ENCODE peak calls at places on chromosomes 6 and 20, in five cellular contexts. C is A549, U is stomach, A is ovary, J is GM12878. E is an unnamed sample.

GRCh38 chr6:119025793-119026192 is 52.7 kb downstream of the FAM184A start:
- DNase-seq in A (no peak), C (no peak), U (no peak), J (no peak), E (no peak)

GRCh38 chr20:45070932-45071632 is 29.8 kb downstream of the KCNS1 start:
- DNase-seq in C (no peak), A (no peak), U (no peak), J (no peak), E (no peak)

GRCh38 chr20:41408131-41408789 is 41.6 kb upstream of the EMILIN3 start:
- DNase-seq in J (peak), C (no peak), A (no peak), U (no peak), E (no peak)

GRCh38 chr6:41334482-41335023 is 855 bp upstream of the NCR2 start:
- DNase-seq in A (no peak), C (no peak), J (no peak), U (no peak), E (no peak)

GRCh38 chr6:35919085-35919826 is 1.6 kb downstream of the SRPK1 start:
- DNase-seq in U (no peak), A (no peak), C (peak), J (no peak), E (no peak)

GRCh38 chr6:130377911-130378310 is 12.1 kb downstream of the TMEM200A start:
- DNase-seq in C (no peak), J (no peak), U (no peak), A (no peak), E (no peak)

GRCh38 chr20:58990651-58991445 is 9.8 kb downstream of the NELFCD start:
- DNase-seq in J (no peak), U (no peak), C (no peak), A (no peak), E (peak)

GRCh38 chr6:24093381-24093780 is 32.6 kb upstream of the NRSN1 start:
- DNase-seq in C (no peak), U (no peak), A (no peak), J (no peak), E (no peak)

GRCh38 chr6:44002591-44003344 is 124.5 kb downstream of the MRPL14 start:
- DNase-seq in C (peak), U (peak), J (no peak), A (peak), E (no peak)

GRCh38 chr6:56714982-56715456 is 72.3 kb upstream of the DST start:
- DNase-seq in J (no peak), U (no peak), A (no peak), C (peak), E (no peak)

DNA sequence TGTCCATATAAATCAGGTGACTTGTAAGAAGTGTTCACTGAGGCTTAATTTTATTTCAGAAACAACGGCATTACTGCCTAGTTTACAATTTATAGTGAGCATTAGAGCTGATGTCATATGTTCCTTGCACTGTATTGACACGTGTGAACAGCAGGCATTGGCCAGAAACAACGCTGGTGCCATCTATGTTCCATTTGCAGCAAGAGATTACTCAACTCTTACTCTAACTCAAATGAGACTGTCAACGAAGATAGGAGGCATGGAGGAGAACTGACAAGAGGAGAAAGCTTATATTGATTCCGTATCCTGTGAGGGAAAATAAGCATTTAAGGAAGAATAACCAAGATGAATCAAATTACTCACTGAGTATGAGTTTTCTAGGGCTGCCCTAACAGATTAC is 48.4 kb downstream of the MTFR2 start:
- DNase-seq in J (no peak), C (peak), U (no peak), A (no peak), E (no peak)
- TF ChIP-seq EP300 in J (no peak), C (no peak), U (no peak), A (no peak), E (no peak)

DNA sequence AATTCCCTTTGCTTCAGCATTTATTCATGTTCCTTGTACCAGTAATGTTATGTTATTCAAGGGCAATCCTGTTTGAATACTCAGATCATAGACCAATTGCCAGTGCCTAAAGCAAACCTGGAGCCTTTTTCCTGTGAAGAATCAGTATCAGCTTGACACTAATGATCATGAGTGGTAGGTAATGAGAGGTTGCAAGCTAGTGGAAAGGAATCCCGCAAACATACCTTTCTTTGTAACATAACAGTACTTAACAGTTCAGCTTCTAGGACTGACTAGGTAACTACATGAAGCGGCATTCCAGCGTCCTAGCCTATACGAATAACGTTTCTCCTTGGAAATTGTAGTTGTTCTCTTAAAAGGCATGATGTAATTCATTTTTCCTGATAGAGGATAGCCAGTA is 253.7 kb downstream of the TMEM242 start:
- DNase-seq in C (no peak), A (no peak), J (no peak), U (no peak), E (no peak)
- TF ChIP-seq EP300 in C (no peak), A (no peak), J (no peak), U (no peak), E (no peak)

GRCh38 chr6:22447191-22447590 is 122.2 kb upstream of the HDGFL1 start:
- DNase-seq in U (no peak), J (no peak), C (no peak), A (peak), E (no peak)

GRCh38 chr6:22447862-22448261 is 121.5 kb upstream of the HDGFL1 start:
- DNase-seq in U (no peak), C (no peak), A (no peak), J (no peak), E (no peak)

GRCh38 chr6:22445946-22446345 is 123.4 kb upstream of the HDGFL1 start:
- DNase-seq in U (no peak), C (no peak), J (no peak), A (no peak), E (no peak)

GRCh38 chr6:22451960-22452359 is 117.4 kb upstream of the HDGFL1 start:
- DNase-seq in C (no peak), A (no peak), J (no peak), U (no peak), E (no peak)

DNA sequence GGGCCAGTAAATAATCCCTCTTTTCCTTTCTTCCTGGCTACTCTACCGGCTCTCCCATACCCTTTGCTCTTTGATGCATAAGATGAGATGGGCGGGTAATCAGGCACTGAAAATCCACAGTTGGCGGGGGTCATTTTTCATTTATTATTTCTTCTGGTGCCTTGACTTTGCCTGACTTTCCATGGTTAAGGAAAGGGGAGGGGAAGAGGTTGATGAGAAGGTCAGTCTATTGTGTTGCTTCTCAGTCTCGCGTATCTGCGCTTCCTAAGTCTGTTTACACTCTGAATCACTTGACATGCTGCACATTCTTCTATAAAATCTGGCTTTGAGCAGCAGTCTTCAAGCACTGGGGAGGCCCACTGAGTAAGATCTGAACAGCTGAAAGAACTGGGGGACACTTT is 121.1 kb upstream of the HDGFL1 start:
- DNase-seq in C (peak), J (no peak), U (no peak), A (no peak), E (no peak)
- TF ChIP-seq EP300 in C (no peak), J (no peak), U (no peak), A (no peak), E (no peak)

GRCh38 chr6:127102859-127103258 is 15.6 kb upstream of the RSPO3 start:
- DNase-seq in C (no peak), U (no peak), J (no peak), A (no peak), E (no peak)

GRCh38 chr6:127103482-127103881 is 15.0 kb upstream of the RSPO3 start:
- DNase-seq in A (no peak), J (no peak), C (peak), U (no peak), E (no peak)

GRCh38 chr6:127100510-127101140 is 17.8 kb upstream of the RSPO3 start:
- DNase-seq in C (peak), J (no peak), U (no peak), A (no peak), E (no peak)

GRCh38 chr6:127107916-127108315 is 10.6 kb upstream of the RSPO3 start:
- DNase-seq in A (no peak), J (no peak), C (no peak), U (no peak), E (no peak)

DNA sequence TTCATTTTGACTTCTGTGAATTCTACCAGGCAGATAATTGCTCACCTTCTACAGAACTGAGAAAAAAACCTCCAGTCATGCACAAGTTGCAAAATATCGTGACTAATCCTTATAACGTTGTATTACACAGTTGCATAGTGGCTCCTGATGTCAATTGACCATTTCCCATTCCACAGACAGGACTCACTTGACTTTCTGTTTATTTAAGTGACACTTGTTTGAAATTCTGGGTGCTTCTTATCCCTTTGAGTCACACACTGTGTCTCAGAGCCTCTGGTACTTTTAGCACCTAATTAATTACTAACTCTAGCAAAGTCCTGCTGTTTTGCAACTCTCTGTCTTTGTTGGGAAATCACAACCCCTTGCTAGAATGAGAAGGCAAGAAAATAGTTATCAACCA is 16.2 kb upstream of the RSPO3 start:
- DNase-seq in U (no peak), C (peak), J (no peak), A (no peak), E (no peak)
- TF ChIP-seq EP300 in U (no peak), C (peak), J (no peak), A (no peak), E (no peak)

DNA sequence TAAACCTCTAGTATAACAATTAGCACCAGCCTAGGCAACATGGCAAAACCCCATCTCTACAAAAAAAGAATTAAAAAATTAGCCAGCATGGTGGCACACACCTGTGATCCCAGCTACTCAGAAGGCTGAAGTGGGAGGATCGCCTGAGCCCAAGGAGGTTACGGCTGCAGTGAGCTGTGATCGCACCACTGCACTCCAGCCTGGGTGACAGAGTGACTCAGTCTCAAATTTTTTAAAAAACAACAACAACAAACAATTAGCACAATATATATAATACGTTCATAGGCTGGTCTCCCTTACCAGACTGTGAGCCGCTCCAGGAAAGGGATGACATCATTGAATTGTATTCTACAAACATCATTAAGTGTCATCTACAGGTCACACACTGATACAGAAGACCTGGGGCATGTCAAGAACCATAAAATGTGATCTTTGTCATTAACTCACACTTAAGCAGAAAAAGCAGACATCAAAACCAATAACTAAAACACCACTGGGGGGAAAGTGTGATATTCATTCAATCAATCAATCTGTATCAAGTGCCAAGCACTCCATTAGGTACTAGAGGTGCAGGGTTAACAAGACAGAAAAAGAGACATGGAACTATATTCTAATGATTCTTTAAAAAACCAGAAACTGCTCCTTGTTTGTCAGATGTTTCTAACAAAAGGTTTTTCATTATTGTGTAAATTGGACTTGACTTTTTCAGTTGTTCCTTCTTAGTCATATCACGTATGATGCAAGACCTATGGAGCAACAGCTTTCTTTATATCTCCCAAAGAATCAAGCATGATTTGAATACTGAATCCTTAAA is 17.8 kb downstream of the MAP3K5 start:
- DNase-seq in C (peak), J (no peak), A (no peak), U (no peak), E (no peak)
- TF ChIP-seq EP300 in C (no peak), J (no peak), A (no peak), U (no peak), E (no peak)

GRCh38 chr6:104955491-104955890 is 1.4 kb upstream of the LIN28B start:
- DNase-seq in U (no peak), J (no peak), C (peak), A (no peak), E (no peak)
- TF ChIP-seq EP300 in U (no peak), J (no peak), C (no peak), A (no peak), E (no peak)

GRCh38 chr20:23257848-23258746 is 92.5 kb upstream of the NXT1 start:
- DNase-seq in C (no peak), J (no peak), A (no peak), U (no peak), E (no peak)
- TF ChIP-seq EP300 in C (no peak), J (no peak), A (no peak), U (no peak), E (no peak)